ENCODE peak calls at places on chromosomes 13 and 19, in eight cellular contexts. A is GM10248, K is A673, M is stomach, L is RWPE1, U is neural crest cell, S is fibroblast of lung, N is fibroblast of pulmonary artery. Y is an unnamed sample.

GRCh38 chr19:46845959-46846459 is 4.6 kb downstream of the AP2S1 start:
- DNase-seq in A (no peak), K (no peak), M (no peak), L (no peak), U (no peak), S (no peak), N (no peak), Y (no peak)

GRCh38 chr13:33793726-33794125 is 24.2 kb upstream of the RFC3 start:
- DNase-seq in A (no peak), K (no peak), M (no peak), L (no peak), U (no peak), S (no peak), N (no peak), Y (no peak)

GRCh38 chr13:23828086-23828485 is 61.1 kb downstream of the MIPEP start:
- DNase-seq in A (no peak), K (no peak), M (no peak), L (no peak), U (no peak), S (no peak), N (peak; percentile 13), Y (no peak)

GRCh38 chr19:34428549-34429285 is 536 bp downstream of the UBA2 start:
- DNase-seq in A (peak; percentile 68), K (peak; percentile 48), M (peak; percentile 31), L (peak; percentile 47), U (no peak), S (peak; percentile 29), N (peak; percentile 27), Y (peak; percentile 47)

GRCh38 chr19:12668937-12669271 is 2.3 kb downstream of the WDR83 start:
- DNase-seq in A (no peak), K (peak; percentile 50), M (peak; percentile 35), L (peak; percentile 53), U (no peak), S (peak; percentile 55), N (peak; percentile 51), Y (peak; percentile 62)

GRCh38 chr13:31930901-31931522 is 100.6 kb upstream of the FRY start:
- DNase-seq in A (peak; percentile 66), K (no peak), M (no peak), L (no peak), U (no peak), S (no peak), N (no peak), Y (peak; percentile 45)

GRCh38 chr13:63081400-63082014 is 1665.9 kb upstream of the PCDH20 start:
- DNase-seq in A (no peak), K (no peak), M (no peak), L (no peak), U (no peak), S (no peak), N (no peak), Y (no peak)

GRCh38 chr13:95027638-95028037 is 273.6 kb downstream of the ABCC4 start:
- DNase-seq in A (no peak), K (no peak), M (no peak), L (no peak), U (no peak), S (no peak), N (no peak), Y (no peak)

GRCh38 chr13:58369941-58370340 is 738.4 kb downstream of the PCDH17 start:
- DNase-seq in A (no peak), K (no peak), M (no peak), L (no peak), U (no peak), S (no peak), N (no peak), Y (no peak)

GRCh38 chr19:4849019-4849418 is 17.5 kb upstream of the TICAM1 start:
- DNase-seq in A (no peak), K (no peak), M (no peak), L (no peak), U (no peak), S (no peak), N (no peak), Y (no peak)

GRCh38 chr19:18531485-18531884 is 9.6 kb upstream of the ELL start:
- DNase-seq in A (no peak), K (no peak), M (no peak), L (no peak), U (no peak), S (no peak), N (no peak), Y (no peak)

GRCh38 chr19:45069056-45069455 is 7.2 kb downstream of the ZNF296 start:
- DNase-seq in A (no peak), K (no peak), M (peak; percentile 82), L (peak; percentile 73), U (no peak), S (no peak), N (no peak), Y (peak; percentile 33)

GRCh38 chr13:70623260-70623659 is 515.0 kb upstream of the KLHL1 start:
- DNase-seq in A (no peak), K (peak; percentile 10), M (no peak), L (peak; percentile 3), U (no peak), S (peak; percentile 39), N (peak; percentile 36), Y (peak; percentile 11)

GRCh38 chr19:35115538-35115951 is at the start of gene FXYD3:
- DNase-seq in A (no peak), K (no peak), M (peak; percentile 57), L (peak; percentile 17), U (no peak), S (no peak), N (no peak), Y (peak; percentile 42)

GRCh38 chr19:51511353-51511752 is 9.8 kb upstream of the SIGLEC12 start:
- DNase-seq in A (no peak), K (peak; percentile 57), M (no peak), L (no peak), U (no peak), S (no peak), N (no peak), Y (peak; percentile 7)

GRCh38 chr13:51625555-51626345 is 41.5 kb downstream of the WDFY2 start:
- DNase-seq in A (no peak), K (no peak), M (peak; percentile 60), L (peak; percentile 42), U (no peak), S (peak; percentile 51), N (peak; percentile 54), Y (peak; percentile 83)

GRCh38 chr19:3396881-3397265 is 30.5 kb downstream of the NFIC start:
- DNase-seq in A (no peak), K (no peak), M (no peak), L (no peak), U (no peak), S (no peak), N (no peak), Y (no peak)

GRCh38 chr19:13920940-13921744 is 15.1 kb downstream of the CC2D1A start:
- DNase-seq in A (no peak), K (peak; percentile 80), M (no peak), L (peak; percentile 53), U (no peak), S (peak; percentile 48), N (peak; percentile 52), Y (peak; percentile 48)

DNA sequence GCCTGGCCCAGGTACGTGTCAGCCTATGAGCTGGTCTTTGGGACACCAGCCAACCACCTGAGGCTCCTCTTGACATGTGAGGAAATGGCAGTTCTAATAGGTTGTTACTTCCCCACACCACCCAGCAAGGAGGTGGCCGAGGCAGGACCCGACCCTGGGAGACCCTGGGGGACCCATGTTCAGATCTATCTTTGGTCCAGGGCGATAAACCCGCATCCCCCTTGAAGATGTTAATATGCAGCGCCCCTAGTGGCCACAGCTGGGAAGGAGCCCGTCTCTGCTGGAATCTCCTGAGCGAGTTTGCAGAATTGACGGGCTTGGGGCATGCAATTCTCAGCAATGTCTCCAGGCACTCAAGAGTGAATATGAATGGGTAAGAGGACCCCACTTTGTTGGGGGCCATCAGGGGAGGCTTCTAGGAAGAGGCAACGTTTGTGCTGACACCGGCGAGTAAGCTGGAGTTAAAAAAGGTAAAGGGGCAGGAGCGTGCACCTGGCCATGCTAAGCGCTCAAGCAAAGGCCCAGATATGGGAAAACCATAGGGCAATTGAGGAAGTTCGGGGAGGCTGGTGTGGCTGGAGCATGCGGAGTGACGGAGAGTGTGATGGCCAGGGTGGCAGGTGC is 1.5 kb upstream of the MYO1F start:
- DNase-seq in A (peak; percentile 84), K (peak; percentile 81), M (peak; percentile 83), L (peak; percentile 70), U (peak; percentile 88), S (peak; percentile 57), N (peak; percentile 72), Y (peak; percentile 78)
- TF ChIP-seq CTCF in A (peak; percentile 98), K (peak; percentile 98), M (peak; percentile 63), L (peak; percentile 91), U (peak; percentile 90), S (peak; percentile 91), N (peak; percentile 86), Y (peak; percentile 87)

GRCh38 chr13:24863748-24864540 is 100.0 kb downstream of the RNF17 start:
- DNase-seq in A (no peak), K (no peak), M (no peak), L (no peak), U (no peak), S (no peak), N (no peak), Y (no peak)

GRCh38 chr13:24864579-24864978 is 100.6 kb downstream of the RNF17 start:
- DNase-seq in A (no peak), K (no peak), M (no peak), L (no peak), U (no peak), S (no peak), N (no peak), Y (no peak)

GRCh38 chr13:24868874-24869273 is 104.9 kb downstream of the RNF17 start:
- DNase-seq in A (no peak), K (no peak), M (no peak), L (no peak), U (no peak), S (no peak), N (no peak), Y (no peak)

GRCh38 chr13:24865158-24865557 is 101.2 kb downstream of the RNF17 start:
- DNase-seq in A (no peak), K (peak; percentile 25), M (no peak), L (no peak), U (no peak), S (peak; percentile 43), N (peak; percentile 27), Y (peak; percentile 16)

DNA sequence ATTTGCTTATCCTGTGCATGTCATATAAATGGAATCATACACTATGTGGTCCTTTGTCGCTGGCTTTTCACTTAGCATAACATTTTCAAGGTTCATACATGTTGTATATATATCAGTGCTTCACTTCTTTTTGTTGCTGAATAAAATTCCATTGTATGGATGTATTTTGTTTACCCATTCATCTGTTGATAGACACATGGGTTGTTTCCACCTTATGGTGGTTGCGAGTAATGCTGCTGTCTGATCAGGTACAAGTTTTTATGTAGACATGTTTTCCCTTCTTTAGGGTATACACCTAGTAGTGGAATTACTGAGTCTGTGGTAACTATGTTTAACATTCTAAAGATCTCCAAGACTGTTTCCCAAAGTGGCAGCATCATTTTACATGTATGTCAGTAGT is 102.5 kb downstream of the RNF17 start:
- DNase-seq in A (no peak), K (no peak), M (no peak), L (no peak), U (no peak), S (no peak), N (no peak), Y (no peak)
- TF ChIP-seq CTCF in A (no peak), K (no peak), M (no peak), L (no peak), U (no peak), S (no peak), N (no peak), Y (no peak)

GRCh38 chr19:33416307-33417215 is 43.1 kb downstream of the CEBPG start:
- DNase-seq in A (peak; percentile 85), K (peak; percentile 80), M (peak; percentile 75), L (peak; percentile 74), U (peak; percentile 75), S (peak; percentile 63), N (peak; percentile 70), Y (peak; percentile 74)
- TF ChIP-seq CTCF in A (peak; percentile 65), K (peak; percentile 84), M (peak; percentile 49), L (peak; percentile 67), U (peak; percentile 80), S (peak; percentile 70), N (peak; percentile 74), Y (peak; percentile 70)

GRCh38 chr19:590396-590745 is 690 bp downstream of the HCN2 start:
- DNase-seq in A (no peak), K (peak; percentile 71), M (no peak), L (no peak), U (no peak), S (peak; percentile 30), N (peak; percentile 42), Y (peak; percentile 29)
- TF ChIP-seq CTCF in A (no peak), K (no peak), M (no peak), L (no peak), U (no peak), S (no peak), N (no peak), Y (no peak)

Y was measured in MCF 10A.